ENCODE peak calls at places on chromosomes 1 and 21, in six cellular contexts. One of them, this sample, is unnamed.

GRCh38 chr1:88982055-88982454 is 10.4 kb downstream of the KYAT3 start:
- DNase-seq in activated CD4-positive, alpha-beta memory T cell treated with anti-CD3 and anti-CD28 coated beads for 36 hours: no peak
- DNase-seq in brain microvascular endothelial cell: peak
- DNase-seq in amygdala: no peak
- DNase-seq in KG1: no peak
- DNase-seq in activated T-helper 1 cell treated with anti-CD3 and anti-CD28 coated beads, Interleukin-2, amount 50 U/mL, for 16 hours: no peak
- DNase-seq in this sample: no peak

GRCh38 chr21:18298228-18298627 is 53.6 kb downstream of the CHODL start:
- DNase-seq in activated T-helper 1 cell treated with anti-CD3 and anti-CD28 coated beads, Interleukin-2, amount 50 U/mL, for 16 hours: no peak
- DNase-seq in activated CD4-positive, alpha-beta memory T cell treated with anti-CD3 and anti-CD28 coated beads for 36 hours: no peak
- DNase-seq in KG1: no peak
- DNase-seq in brain microvascular endothelial cell: no peak
- DNase-seq in amygdala: no peak
- DNase-seq in this sample: no peak

GRCh38 chr1:206560021-206560716 is 52.1 kb downstream of the EIF2D start:
- DNase-seq in brain microvascular endothelial cell: no peak
- DNase-seq in activated CD4-positive, alpha-beta memory T cell treated with anti-CD3 and anti-CD28 coated beads for 36 hours: peak
- DNase-seq in activated T-helper 1 cell treated with anti-CD3 and anti-CD28 coated beads, Interleukin-2, amount 50 U/mL, for 16 hours: no peak
- DNase-seq in amygdala: no peak
- DNase-seq in KG1: no peak
- DNase-seq in this sample: no peak

GRCh38 chr1:59414406-59415133 is 117.7 kb downstream of the FGGY start:
- DNase-seq in brain microvascular endothelial cell: peak
- DNase-seq in KG1: no peak
- DNase-seq in amygdala: no peak
- DNase-seq in activated T-helper 1 cell treated with anti-CD3 and anti-CD28 coated beads, Interleukin-2, amount 50 U/mL, for 16 hours: no peak
- DNase-seq in activated CD4-positive, alpha-beta memory T cell treated with anti-CD3 and anti-CD28 coated beads for 36 hours: no peak
- DNase-seq in this sample: no peak

GRCh38 chr1:27391511-27392095 is 819 bp upstream of the GPR3 start:
- DNase-seq in activated CD4-positive, alpha-beta memory T cell treated with anti-CD3 and anti-CD28 coated beads for 36 hours: peak
- DNase-seq in amygdala: no peak
- DNase-seq in KG1: no peak
- DNase-seq in activated T-helper 1 cell treated with anti-CD3 and anti-CD28 coated beads, Interleukin-2, amount 50 U/mL, for 16 hours: no peak
- DNase-seq in brain microvascular endothelial cell: no peak
- DNase-seq in this sample: no peak

GRCh38 chr1:221880182-221880581 is 138.3 kb upstream of the DUSP10 start:
- DNase-seq in brain microvascular endothelial cell: no peak
- DNase-seq in activated T-helper 1 cell treated with anti-CD3 and anti-CD28 coated beads, Interleukin-2, amount 50 U/mL, for 16 hours: no peak
- DNase-seq in amygdala: no peak
- DNase-seq in KG1: no peak
- DNase-seq in activated CD4-positive, alpha-beta memory T cell treated with anti-CD3 and anti-CD28 coated beads for 36 hours: no peak
- DNase-seq in this sample: no peak

GRCh38 chr1:51897699-51898031 is 19.1 kb upstream of the NRDC start:
- DNase-seq in activated CD4-positive, alpha-beta memory T cell treated with anti-CD3 and anti-CD28 coated beads for 36 hours: no peak
- DNase-seq in activated T-helper 1 cell treated with anti-CD3 and anti-CD28 coated beads, Interleukin-2, amount 50 U/mL, for 16 hours: no peak
- DNase-seq in amygdala: no peak
- DNase-seq in KG1: no peak
- DNase-seq in brain microvascular endothelial cell: peak
- DNase-seq in this sample: no peak

GRCh38 chr1:178500936-178501554 is 4.3 kb upstream of the CLEC20A start:
- DNase-seq in amygdala: no peak
- DNase-seq in KG1: no peak
- DNase-seq in brain microvascular endothelial cell: no peak
- DNase-seq in activated T-helper 1 cell treated with anti-CD3 and anti-CD28 coated beads, Interleukin-2, amount 50 U/mL, for 16 hours: no peak
- DNase-seq in activated CD4-positive, alpha-beta memory T cell treated with anti-CD3 and anti-CD28 coated beads for 36 hours: no peak
- DNase-seq in this sample: no peak

GRCh38 chr1:210603123-210603522 is 274.4 kb downstream of the HHAT start:
- DNase-seq in activated T-helper 1 cell treated with anti-CD3 and anti-CD28 coated beads, Interleukin-2, amount 50 U/mL, for 16 hours: no peak
- DNase-seq in KG1: no peak
- DNase-seq in brain microvascular endothelial cell: no peak
- DNase-seq in amygdala: no peak
- DNase-seq in activated CD4-positive, alpha-beta memory T cell treated with anti-CD3 and anti-CD28 coated beads for 36 hours: no peak
- DNase-seq in this sample: no peak

GRCh38 chr1:21818661-21819060 is 6.6 kb downstream of the LDLRAD2 start:
- DNase-seq in activated CD4-positive, alpha-beta memory T cell treated with anti-CD3 and anti-CD28 coated beads for 36 hours: peak
- DNase-seq in KG1: no peak
- DNase-seq in brain microvascular endothelial cell: no peak
- DNase-seq in activated T-helper 1 cell treated with anti-CD3 and anti-CD28 coated beads, Interleukin-2, amount 50 U/mL, for 16 hours: no peak
- DNase-seq in amygdala: no peak
- DNase-seq in this sample: peak

GRCh38 chr21:38042246-38042645 is 126.0 kb upstream of the KCNJ6 start:
- DNase-seq in amygdala: no peak
- DNase-seq in activated T-helper 1 cell treated with anti-CD3 and anti-CD28 coated beads, Interleukin-2, amount 50 U/mL, for 16 hours: no peak
- DNase-seq in brain microvascular endothelial cell: no peak
- DNase-seq in KG1: no peak
- DNase-seq in activated CD4-positive, alpha-beta memory T cell treated with anti-CD3 and anti-CD28 coated beads for 36 hours: no peak
- DNase-seq in this sample: no peak

GRCh38 chr1:209015092-209015491 is 568.4 kb upstream of the CAMK1G start:
- DNase-seq in amygdala: no peak
- DNase-seq in activated CD4-positive, alpha-beta memory T cell treated with anti-CD3 and anti-CD28 coated beads for 36 hours: no peak
- DNase-seq in KG1: no peak
- DNase-seq in activated T-helper 1 cell treated with anti-CD3 and anti-CD28 coated beads, Interleukin-2, amount 50 U/mL, for 16 hours: no peak
- DNase-seq in brain microvascular endothelial cell: no peak
- DNase-seq in this sample: no peak

GRCh38 chr1:17460265-17460664 is 20.8 kb upstream of the RCC2 start:
- DNase-seq in brain microvascular endothelial cell: no peak
- DNase-seq in amygdala: no peak
- DNase-seq in activated T-helper 1 cell treated with anti-CD3 and anti-CD28 coated beads, Interleukin-2, amount 50 U/mL, for 16 hours: no peak
- DNase-seq in KG1: no peak
- DNase-seq in activated CD4-positive, alpha-beta memory T cell treated with anti-CD3 and anti-CD28 coated beads for 36 hours: no peak
- DNase-seq in this sample: no peak

GRCh38 chr1:32883973-32884372 is 2.3 kb upstream of the HPCA start:
- DNase-seq in KG1: no peak
- DNase-seq in brain microvascular endothelial cell: no peak
- DNase-seq in activated CD4-positive, alpha-beta memory T cell treated with anti-CD3 and anti-CD28 coated beads for 36 hours: no peak
- DNase-seq in amygdala: no peak
- DNase-seq in activated T-helper 1 cell treated with anti-CD3 and anti-CD28 coated beads, Interleukin-2, amount 50 U/mL, for 16 hours: no peak
- DNase-seq in this sample: no peak

GRCh38 chr1:11617741-11618140 is 36.5 kb downstream of the FBXO2 start:
- DNase-seq in activated T-helper 1 cell treated with anti-CD3 and anti-CD28 coated beads, Interleukin-2, amount 50 U/mL, for 16 hours: no peak
- DNase-seq in amygdala: no peak
- DNase-seq in brain microvascular endothelial cell: no peak
- DNase-seq in activated CD4-positive, alpha-beta memory T cell treated with anti-CD3 and anti-CD28 coated beads for 36 hours: no peak
- DNase-seq in KG1: no peak
- DNase-seq in this sample: no peak

GRCh38 chr1:100358210-100358609 is 5.9 kb downstream of the CDC14A start:
- DNase-seq in brain microvascular endothelial cell: peak
- DNase-seq in activated T-helper 1 cell treated with anti-CD3 and anti-CD28 coated beads, Interleukin-2, amount 50 U/mL, for 16 hours: no peak
- DNase-seq in amygdala: no peak
- DNase-seq in KG1: no peak
- DNase-seq in activated CD4-positive, alpha-beta memory T cell treated with anti-CD3 and anti-CD28 coated beads for 36 hours: no peak
- DNase-seq in this sample: no peak

GRCh38 chr1:225677350-225678124 is 24.6 kb upstream of the ENAH start:
- DNase-seq in activated T-helper 1 cell treated with anti-CD3 and anti-CD28 coated beads, Interleukin-2, amount 50 U/mL, for 16 hours: no peak
- DNase-seq in activated CD4-positive, alpha-beta memory T cell treated with anti-CD3 and anti-CD28 coated beads for 36 hours: no peak
- DNase-seq in amygdala: no peak
- DNase-seq in KG1: no peak
- DNase-seq in brain microvascular endothelial cell: no peak
- DNase-seq in this sample: no peak

GRCh38 chr1:53237638-53238037 is 680 bp downstream of the MAGOH start:
- DNase-seq in activated T-helper 1 cell treated with anti-CD3 and anti-CD28 coated beads, Interleukin-2, amount 50 U/mL, for 16 hours: no peak
- DNase-seq in activated CD4-positive, alpha-beta memory T cell treated with anti-CD3 and anti-CD28 coated beads for 36 hours: no peak
- DNase-seq in brain microvascular endothelial cell: no peak
- DNase-seq in amygdala: no peak
- DNase-seq in KG1: no peak
- DNase-seq in this sample: no peak

GRCh38 chr1:229197225-229197677 is 73.7 kb upstream of the RAB4A start:
- DNase-seq in brain microvascular endothelial cell: no peak
- DNase-seq in activated T-helper 1 cell treated with anti-CD3 and anti-CD28 coated beads, Interleukin-2, amount 50 U/mL, for 16 hours: no peak
- DNase-seq in activated CD4-positive, alpha-beta memory T cell treated with anti-CD3 and anti-CD28 coated beads for 36 hours: no peak
- DNase-seq in KG1: no peak
- DNase-seq in amygdala: no peak
- DNase-seq in this sample: no peak

GRCh38 chr1:218211241-218211640 is 73.9 kb upstream of the RRP15 start:
- DNase-seq in brain microvascular endothelial cell: no peak
- DNase-seq in activated CD4-positive, alpha-beta memory T cell treated with anti-CD3 and anti-CD28 coated beads for 36 hours: no peak
- DNase-seq in activated T-helper 1 cell treated with anti-CD3 and anti-CD28 coated beads, Interleukin-2, amount 50 U/mL, for 16 hours: no peak
- DNase-seq in amygdala: no peak
- DNase-seq in KG1: no peak
- DNase-seq in this sample: no peak

GRCh38 chr1:1631793-1632420 is at the start of gene MMP23B:
- DNase-seq in activated CD4-positive, alpha-beta memory T cell treated with anti-CD3 and anti-CD28 coated beads for 36 hours: no peak
- DNase-seq in amygdala: no peak
- DNase-seq in KG1: no peak
- DNase-seq in activated T-helper 1 cell treated with anti-CD3 and anti-CD28 coated beads, Interleukin-2, amount 50 U/mL, for 16 hours: no peak
- DNase-seq in brain microvascular endothelial cell: no peak
- DNase-seq in this sample: no peak

GRCh38 chr21:26883768-26884167 is 38.6 kb upstream of the ADAMTS1 start:
- DNase-seq in activated T-helper 1 cell treated with anti-CD3 and anti-CD28 coated beads, Interleukin-2, amount 50 U/mL, for 16 hours: no peak
- DNase-seq in brain microvascular endothelial cell: no peak
- DNase-seq in amygdala: no peak
- DNase-seq in KG1: no peak
- DNase-seq in activated CD4-positive, alpha-beta memory T cell treated with anti-CD3 and anti-CD28 coated beads for 36 hours: no peak
- DNase-seq in this sample: no peak

GRCh38 chr1:220497220-220497756 is 30.6 kb upstream of the MARK1 start:
- DNase-seq in brain microvascular endothelial cell: no peak
- DNase-seq in activated T-helper 1 cell treated with anti-CD3 and anti-CD28 coated beads, Interleukin-2, amount 50 U/mL, for 16 hours: no peak
- DNase-seq in KG1: no peak
- DNase-seq in activated CD4-positive, alpha-beta memory T cell treated with anti-CD3 and anti-CD28 coated beads for 36 hours: no peak
- DNase-seq in amygdala: no peak
- DNase-seq in this sample: no peak

GRCh38 chr1:234866007-234866866 is 256.3 kb upstream of the IRF2BP2 start:
- DNase-seq in amygdala: no peak
- DNase-seq in activated CD4-positive, alpha-beta memory T cell treated with anti-CD3 and anti-CD28 coated beads for 36 hours: peak
- DNase-seq in KG1: no peak
- DNase-seq in activated T-helper 1 cell treated with anti-CD3 and anti-CD28 coated beads, Interleukin-2, amount 50 U/mL, for 16 hours: no peak
- DNase-seq in brain microvascular endothelial cell: peak
- DNase-seq in this sample: no peak

GRCh38 chr1:56584910-56585528 is 5.7 kb upstream of the PLPP3 start:
- DNase-seq in activated CD4-positive, alpha-beta memory T cell treated with anti-CD3 and anti-CD28 coated beads for 36 hours: no peak
- DNase-seq in brain microvascular endothelial cell: peak
- DNase-seq in amygdala: no peak
- DNase-seq in KG1: no peak
- DNase-seq in activated T-helper 1 cell treated with anti-CD3 and anti-CD28 coated beads, Interleukin-2, amount 50 U/mL, for 16 hours: no peak
- DNase-seq in this sample: no peak

GRCh38 chr1:11550664-11551283 is 71.8 kb downstream of the DISP3 start:
- DNase-seq in brain microvascular endothelial cell: peak
- DNase-seq in activated CD4-positive, alpha-beta memory T cell treated with anti-CD3 and anti-CD28 coated beads for 36 hours: peak
- DNase-seq in amygdala: no peak
- DNase-seq in activated T-helper 1 cell treated with anti-CD3 and anti-CD28 coated beads, Interleukin-2, amount 50 U/mL, for 16 hours: no peak
- DNase-seq in KG1: peak
- DNase-seq in this sample: peak

GRCh38 chr1:63691672-63692425 is 82.0 kb upstream of the ROR1 start:
- DNase-seq in amygdala: no peak
- DNase-seq in activated T-helper 1 cell treated with anti-CD3 and anti-CD28 coated beads, Interleukin-2, amount 50 U/mL, for 16 hours: no peak
- DNase-seq in brain microvascular endothelial cell: peak
- DNase-seq in activated CD4-positive, alpha-beta memory T cell treated with anti-CD3 and anti-CD28 coated beads for 36 hours: peak
- DNase-seq in KG1: peak
- DNase-seq in this sample: peak

GRCh38 chr1:91884459-91885290 is 1.3 kb downstream of the TGFBR3 start:
- DNase-seq in amygdala: no peak
- DNase-seq in activated T-helper 1 cell treated with anti-CD3 and anti-CD28 coated beads, Interleukin-2, amount 50 U/mL, for 16 hours: no peak
- DNase-seq in activated CD4-positive, alpha-beta memory T cell treated with anti-CD3 and anti-CD28 coated beads for 36 hours: peak
- DNase-seq in KG1: peak
- DNase-seq in brain microvascular endothelial cell: no peak
- DNase-seq in this sample: no peak

GRCh38 chr1:214983126-214983869 is 99.2 kb upstream of the KCNK2 start:
- DNase-seq in amygdala: no peak
- DNase-seq in KG1: no peak
- DNase-seq in activated CD4-positive, alpha-beta memory T cell treated with anti-CD3 and anti-CD28 coated beads for 36 hours: no peak
- DNase-seq in activated T-helper 1 cell treated with anti-CD3 and anti-CD28 coated beads, Interleukin-2, amount 50 U/mL, for 16 hours: no peak
- DNase-seq in brain microvascular endothelial cell: peak
- DNase-seq in this sample: no peak

GRCh38 chr1:14926214-14926613 is 227.3 kb upstream of the TMEM51 start:
- DNase-seq in brain microvascular endothelial cell: peak
- DNase-seq in activated CD4-positive, alpha-beta memory T cell treated with anti-CD3 and anti-CD28 coated beads for 36 hours: no peak
- DNase-seq in amygdala: no peak
- DNase-seq in activated T-helper 1 cell treated with anti-CD3 and anti-CD28 coated beads, Interleukin-2, amount 50 U/mL, for 16 hours: no peak
- DNase-seq in KG1: no peak
- DNase-seq in this sample: no peak

GRCh38 chr21:39663066-39663465 is 50.3 kb downstream of the B3GALT5 start:
- DNase-seq in brain microvascular endothelial cell: no peak
- DNase-seq in amygdala: no peak
- DNase-seq in KG1: no peak
- DNase-seq in activated T-helper 1 cell treated with anti-CD3 and anti-CD28 coated beads, Interleukin-2, amount 50 U/mL, for 16 hours: no peak
- DNase-seq in activated CD4-positive, alpha-beta memory T cell treated with anti-CD3 and anti-CD28 coated beads for 36 hours: no peak
- DNase-seq in this sample: no peak

This sample was measured in stimulated activated CD4-positive, alpha-beta T cell treated with anti-CD3 and anti-CD28 coated beads, Interleukin-12 subunit alpha, Interleukin-12 subunit beta, amount 100 ng/mL, for 24 hours.